ENCODE peak calls at places on chromosomes 5 and 9, in five cellular contexts. X is tibial nerve, H is cardiac muscle cell, D is foreskin keratinocyte, M is SK-N-SH. P is an unnamed sample. For H3K4me1, the result is how much of the 10 kb centered on the place peaks cover.

GRCh38 chr9:137302176-137303030 is at the start of gene NRARP:
- DNase-seq in X (peak), H (peak), D (peak), M (peak), P (peak)

GRCh38 chr9:89445801-89446228 is 52.1 kb downstream of the SEMA4D start:
- DNase-seq in X (no peak), H (no peak), D (no peak), M (no peak), P (no peak)

GRCh38 chr5:167908596-167908995 is 382.8 kb upstream of the WWC1 start:
- DNase-seq in X (no peak), H (no peak), D (no peak), M (no peak), P (no peak)

GRCh38 chr5:14445581-14446290 is 135.9 kb upstream of the OTULINL start:
- DNase-seq in X (no peak), H (peak), D (peak), M (peak), P (no peak)

GRCh38 chr5:171702391-171702790 is 83.2 kb upstream of the SMIM23 start:
- DNase-seq in X (no peak), H (no peak), D (no peak), M (no peak), P (no peak)

GRCh38 chr5:176153741-176154140 is 84.5 kb upstream of the SIMC1 start:
- DNase-seq in X (no peak), H (peak), D (no peak), M (peak), P (no peak)

GRCh38 chr9:13816837-13817236 is 497.1 kb downstream of the NFIB start:
- DNase-seq in X (no peak), H (no peak), D (peak), M (no peak), P (no peak)

GRCh38 chr9:4116708-4117460 is 183.0 kb downstream of the GLIS3 start:
- DNase-seq in X (no peak), H (peak), D (peak), M (no peak), P (no peak)

GRCh38 chr5:151002250-151002649 is 18.1 kb upstream of the GPX3 start:
- DNase-seq in X (no peak), H (peak), D (no peak), M (peak), P (no peak)

GRCh38 chr9:123486431-123486830 is 130.4 kb downstream of the CRB2 start:
- DNase-seq in X (no peak), H (no peak), D (no peak), M (no peak), P (no peak)

GRCh38 chr9:19689324-19690087 is 99.3 kb downstream of the SLC24A2 start:
- DNase-seq in X (no peak), H (peak), D (peak), M (no peak), P (no peak)

GRCh38 chr9:77846957-77847574 is 184.5 kb downstream of the GNAQ start:
- DNase-seq in X (no peak), H (peak), D (no peak), M (no peak), P (no peak)

GRCh38 chr9:96360976-96361375 is 22.5 kb downstream of the SLC35D2 start:
- DNase-seq in X (no peak), H (no peak), D (no peak), M (no peak), P (no peak)

GRCh38 chr9:133981589-133981957 is 10.6 kb downstream of the VAV2 start:
- DNase-seq in X (no peak), H (no peak), D (no peak), M (no peak), P (no peak)

GRCh38 chr5:154044585-154044984 is 5.8 kb downstream of the MFAP3 start:
- DNase-seq in X (no peak), H (no peak), D (no peak), M (no peak), P (no peak)

GRCh38 chr5:132497488-132497997 is 7.0 kb upstream of the IRF1 start:
- DNase-seq in X (peak), H (peak), D (peak), M (peak), P (peak)

GRCh38 chr9:2729003-2729402 is 11.7 kb downstream of the KCNV2 start:
- DNase-seq in X (no peak), H (peak), D (peak), M (no peak), P (no peak)

GRCh38 chr5:78795757-78796156 is 147.2 kb upstream of the LHFPL2 start:
- DNase-seq in X (no peak), H (no peak), D (no peak), M (no peak), P (no peak)

GRCh38 chr9:17216011-17216410 is 81.2 kb downstream of the CNTLN start:
- DNase-seq in X (no peak), H (no peak), D (peak), M (no peak), P (no peak)

GRCh38 chr9:98086461-98086860 is 29.9 kb downstream of the NANS start:
- DNase-seq in X (no peak), H (no peak), D (no peak), M (no peak), P (no peak)

GRCh38 chr9:108934323-108934885 is at the start of gene ABITRAM:
- DNase-seq in X (peak), H (peak), D (peak), M (peak), P (peak)

GRCh38 chr5:128905225-128906110 is 59.8 kb upstream of the SLC27A6 start:
- DNase-seq in X (no peak), H (peak), D (peak), M (peak), P (no peak)

GRCh38 chr9:84068872-84069271 is 88.3 kb downstream of the RMI1 start:
- DNase-seq in X (no peak), H (no peak), D (no peak), M (no peak), P (no peak)

GRCh38 chr9:95078934-95079333 is 238.6 kb downstream of the FANCC start:
- DNase-seq in X (no peak), H (no peak), D (no peak), M (no peak), P (peak)

GRCh38 chr5:62460578-62460983 is 48.0 kb downstream of the IPO11 start:
- DNase-seq in X (no peak), H (peak), D (peak), M (peak), P (no peak)

GRCh38 chr9:133590231-133590855 is 18.8 kb downstream of the FAM163B start:
- DNase-seq in X (no peak), H (no peak), D (no peak), M (no peak), P (no peak)

GRCh38 chr5:177111720-177112394 is 21.7 kb upstream of the NSD1 start:
- DNase-seq in X (peak), H (peak), D (no peak), M (peak), P (no peak)

GRCh38 chr5:53425598-53426516 is 54.6 kb upstream of the FST start:
- DNase-seq in X (no peak), H (peak), D (no peak), M (peak), P (no peak)

GRCh38 chr9:94839398-94839797 is 112.9 kb downstream of the AOPEP start:
- DNase-seq in X (no peak), H (no peak), D (no peak), M (no peak), P (no peak)

GRCh38 chr9:126975327-126976059 is 60.9 kb downstream of the RALGPS1 start:
- DNase-seq in X (no peak), H (no peak), D (no peak), M (no peak), P (no peak)

GRCh38 chr9:129938291-129938979 is 103.2 kb downstream of the USP20 start:
- DNase-seq in X (no peak), H (peak), D (no peak), M (no peak), P (no peak)

GRCh38 chr5:30502277-30502676 is 691.2 kb upstream of the CDH6 start:
- DNase-seq in X (no peak), H (peak), D (peak), M (no peak), P (no peak)

GRCh38 chr9:99085949-99086948 is 18.7 kb upstream of the TGFBR1 start:
- DNase-seq in X (no peak), H (peak), D (no peak), M (no peak), P (no peak)

GRCh38 chr9:38087934-38088925 is 19.2 kb upstream of the SHB start:
- DNase-seq in X (peak), H (peak), D (no peak), M (peak), P (peak)

GRCh38 chr9:128011071-128011817 is 30.5 kb upstream of the EEIG1 start:
- DNase-seq in X (no peak), H (peak), D (no peak), M (no peak), P (no peak)

GRCh38 chr9:37446401-37446800 is 18.8 kb downstream of the ZBTB5 start:
- DNase-seq in X (no peak), H (no peak), D (no peak), M (no peak), P (no peak)

GRCh38 chr5:139655727-139656271 is 7.7 kb downstream of the CXXC5 start:
- DNase-seq in X (no peak), H (no peak), D (no peak), M (peak), P (no peak)

GRCh38 chr5:139654464-139654863 is 6.3 kb downstream of the CXXC5 start:
- DNase-seq in X (no peak), H (no peak), D (no peak), M (no peak), P (no peak)

GRCh38 chr5:139652788-139653241 is 4.7 kb downstream of the CXXC5 start:
- DNase-seq in X (no peak), H (no peak), D (no peak), M (no peak), P (no peak)

GRCh38 chr5:139653616-139654015 is 5.5 kb downstream of the CXXC5 start:
- DNase-seq in X (no peak), H (no peak), D (no peak), M (no peak), P (no peak)

GRCh38 chr5:139654875-139655491 is 6.8 kb downstream of the CXXC5 start:
- DNase-seq in X (no peak), H (no peak), D (no peak), M (peak), P (no peak)
- H3K27ac ChIP-seq in X (peak), H (peak), D (no peak), M (peak), P (peak)

GRCh38 chr5:148833122-148833521 is 6.7 kb downstream of the ADRB2 start:
- DNase-seq in X (no peak), H (no peak), D (no peak), M (no peak), P (no peak)

GRCh38 chr5:148830220-148830619 is 3.8 kb downstream of the ADRB2 start:
- DNase-seq in X (no peak), H (no peak), D (no peak), M (no peak), P (no peak)

GRCh38 chr5:148829734-148830133 is 3.3 kb downstream of the ADRB2 start:
- DNase-seq in X (no peak), H (no peak), D (no peak), M (no peak), P (no peak)

GRCh38 chr5:148833925-148834324 is 7.5 kb downstream of the ADRB2 start:
- DNase-seq in X (no peak), H (no peak), D (no peak), M (no peak), P (no peak)

GRCh38 chr5:148831590-148832565 is 5.5 kb downstream of the ADRB2 start:
- DNase-seq in X (no peak), H (no peak), D (no peak), M (no peak), P (no peak)
- H3K4me1 ChIP-seq in X (under half), H (half or more), D (under half), M (under half), P (under half)

GRCh38 chr5:110040178-110040577 is 350.5 kb downstream of the MAN2A1 start:
- DNase-seq in X (no peak), H (no peak), D (no peak), M (no peak), P (no peak)
- TF ChIP-seq CTCF in X (no peak), H (no peak), D (peak), M (no peak), P (no peak)

GRCh38 chr9:110133608-110134214 is 74.2 kb downstream of the C9orf152 start:
- DNase-seq in X (no peak), H (peak), D (peak), M (no peak), P (no peak)
- H3K27ac ChIP-seq in X (peak), H (peak), D (peak), M (no peak), P (peak)

GRCh38 chr5:146731909-146732659 is 146.5 kb downstream of the PPP2R2B start:
- DNase-seq in X (no peak), H (peak), D (peak), M (no peak), P (no peak)
- H3K4me1 ChIP-seq in X (under half), H (under half), D (under half), M (under half), P (under half)

GRCh38 chr5:124289641-124290201 is 456.7 kb downstream of the ZNF608 start:
- DNase-seq in X (no peak), H (no peak), D (peak), M (no peak), P (no peak)
- TF ChIP-seq CTCF in X (no peak), H (no peak), D (peak), M (no peak), P (no peak)

GRCh38 chr5:134503937-134504437 is 21.5 kb upstream of the JADE2 start:
- DNase-seq in X (no peak), H (no peak), D (peak), M (no peak), P (no peak)
- H3K27ac ChIP-seq in X (peak), H (no peak), D (peak), M (peak), P (peak)

GRCh38 chr5:994272-994607 is 14.4 kb upstream of the NKD2 start:
- DNase-seq in X (no peak), H (no peak), D (no peak), M (no peak), P (no peak)

GRCh38 chr5:997001-997474 is 11.6 kb upstream of the NKD2 start:
- DNase-seq in X (peak), H (peak), D (no peak), M (no peak), P (no peak)

GRCh38 chr5:994821-995220 is 13.8 kb upstream of the NKD2 start:
- DNase-seq in X (no peak), H (no peak), D (no peak), M (no peak), P (no peak)

GRCh38 chr5:997711-998110 is 10.9 kb upstream of the NKD2 start:
- DNase-seq in X (peak), H (no peak), D (no peak), M (no peak), P (no peak)

DNA sequence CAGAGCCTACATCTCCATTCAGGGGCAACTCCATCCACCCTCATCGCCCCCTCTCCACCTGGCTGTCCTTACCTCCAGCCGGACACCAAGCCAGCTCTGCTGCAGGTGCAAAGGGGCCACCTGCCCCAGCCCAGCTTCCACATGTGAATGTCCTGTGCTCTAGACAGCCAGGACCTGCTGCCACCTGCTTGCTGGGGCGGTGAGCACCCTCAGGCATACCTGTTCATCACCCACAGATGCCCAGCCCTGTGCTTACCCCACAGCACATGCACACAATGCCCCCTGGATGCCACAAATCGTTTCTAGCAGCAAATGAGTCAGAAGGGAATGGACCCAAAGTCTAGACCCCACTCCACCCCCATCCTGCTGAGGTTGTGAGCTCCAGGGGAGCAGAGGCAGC is 13.3 kb upstream of the NKD2 start:
- DNase-seq in X (no peak), H (no peak), D (no peak), M (no peak), P (no peak)
- H3K4me1 ChIP-seq in X (under half), H (under half), D (under half), M (under half), P (under half)

GRCh38 chr9:35522189-35522588 is 32.3 kb downstream of the RUSC2 start:
- DNase-seq in X (no peak), H (no peak), D (no peak), M (no peak), P (no peak)
- TF ChIP-seq CTCF in X (no peak), H (peak), D (peak), M (peak), P (no peak)